ENCODE peak calls at places on chromosomes 3 and 15, in four cellular contexts. L, G, E and K are unnamed samples.
A peak's percentile ranks its signal among the peaks of the same experiment; 100 is the strongest.

GRCh38 chr15:60708684-60709083 is 229.7 kb upstream of the ICE2 start:
- DNase-seq in L (no peak), G (no peak), E (no peak), K (no peak)

GRCh38 chr3:181723064-181723463 is 11.3 kb downstream of the SOX2 start:
- DNase-seq in L (no peak), G (no peak), E (no peak), K (no peak)

GRCh38 chr3:170356596-170357175 is 829 bp upstream of the SKIL start:
- DNase-seq in L (no peak), G (peak; percentile 65), E (no peak), K (peak; percentile 40)

GRCh38 chr3:67783281-67784250 is 129.2 kb upstream of the SUCLG2 start:
- DNase-seq in L (no peak), G (no peak), E (no peak), K (no peak)

GRCh38 chr15:99087405-99087943 is 17.4 kb upstream of the SYNM start:
- DNase-seq in L (no peak), G (no peak), E (no peak), K (no peak)

GRCh38 chr15:89121414-89121813 is 33.2 kb downstream of the ABHD2 start:
- DNase-seq in L (no peak), G (no peak), E (no peak), K (no peak)

GRCh38 chr15:65006876-65007275 is 17.2 kb upstream of the SPG21 start:
- DNase-seq in L (no peak), G (no peak), E (no peak), K (no peak)

GRCh38 chr3:28349397-28350000 is 875 bp upstream of the AZI2 start:
- DNase-seq in L (no peak), G (no peak), E (no peak), K (no peak)

GRCh38 chr3:9339750-9340449 is 23.0 kb upstream of the THUMPD3 start:
- DNase-seq in L (no peak), G (no peak), E (no peak), K (no peak)

GRCh38 chr3:111165411-111165810 is 93.8 kb downstream of the NECTIN3 start:
- DNase-seq in L (no peak), G (no peak), E (no peak), K (no peak)

GRCh38 chr3:52323526-52324295 is 7.6 kb downstream of the DNAH1 start:
- DNase-seq in L (no peak), G (no peak), E (no peak), K (no peak)

GRCh38 chr3:104437891-104438290 is 928.8 kb upstream of the ALCAM start:
- DNase-seq in L (no peak), G (peak; percentile 85), E (no peak), K (no peak)

GRCh38 chr3:14775011-14775410 is 43.8 kb upstream of the FGD5 start:
- DNase-seq in L (no peak), G (no peak), E (no peak), K (no peak)

GRCh38 chr3:69370945-69371301 is 15.0 kb downstream of the FRMD4B start:
- DNase-seq in L (no peak), G (no peak), E (no peak), K (no peak)

GRCh38 chr3:149736180-149737100 is 15.8 kb downstream of the COMMD2 start:
- DNase-seq in L (no peak), G (no peak), E (no peak), K (no peak)

GRCh38 chr3:188229177-188229576 is 75.2 kb downstream of the LPP start:
- DNase-seq in L (no peak), G (peak; percentile 85), E (no peak), K (no peak)

GRCh38 chr15:79562538-79563298 is 130.6 kb downstream of the MINAR1 start:
- DNase-seq in L (no peak), G (no peak), E (no peak), K (no peak)

GRCh38 chr3:115790759-115791158 is 167.4 kb downstream of the GAP43 start:
- DNase-seq in L (no peak), G (peak; percentile 81), E (peak; percentile 12), K (peak; percentile 31)

GRCh38 chr3:179093807-179094206 is 22.2 kb upstream of the ZMAT3 start:
- DNase-seq in L (no peak), G (no peak), E (no peak), K (no peak)

GRCh38 chr15:46461416-46461815 is 826.6 kb downstream of the SQOR start:
- DNase-seq in L (no peak), G (peak; percentile 28), E (no peak), K (no peak)